ENCODE peak calls at places on chromosomes 5 and 9, in seven cellular contexts. N is HEK293T, P is WTC11, T is GM12878, U is K562, E is HepG2, K is H1. L is an unnamed sample.

GRCh38 chr5:154368041-154368800 is 77.6 kb upstream of the SAP30L start:
- DNase-seq in N (peak), P (peak), T (no peak), U (no peak), E (peak), K (no peak), L (peak)

GRCh38 chr9:13690595-13690994 is 411.1 kb upstream of the MPDZ start:
- DNase-seq in N (no peak), P (no peak), T (no peak), U (no peak), E (no peak), K (no peak), L (no peak)

GRCh38 chr9:99822096-99822595 is 461 bp downstream of the NR4A3 start:
- DNase-seq in N (peak), P (no peak), T (no peak), U (peak), E (no peak), K (peak), L (no peak)

GRCh38 chr5:132082329-132083023 is 8.9 kb downstream of the CSF2 start:
- DNase-seq in N (no peak), P (no peak), T (no peak), U (no peak), E (no peak), K (no peak), L (no peak)

GRCh38 chr5:153476767-153477166 is 13.7 kb upstream of the GRIA1 start:
- DNase-seq in N (no peak), P (no peak), T (no peak), U (no peak), E (no peak), K (no peak), L (peak)

GRCh38 chr5:119010206-119010605 is 21.9 kb upstream of the DTWD2 start:
- DNase-seq in N (no peak), P (no peak), T (no peak), U (no peak), E (no peak), K (no peak), L (no peak)

GRCh38 chr9:83596899-83597504 is 25.9 kb upstream of the IDNK start:
- DNase-seq in N (peak), P (peak), T (no peak), U (peak), E (no peak), K (peak), L (peak)

GRCh38 chr9:88706193-88707112 is 171.5 kb downstream of the NXNL2 start:
- DNase-seq in N (no peak), P (peak), T (no peak), U (no peak), E (peak), K (no peak), L (no peak)

GRCh38 chr9:93897075-93897970 is 57.8 kb downstream of the BARX1 start:
- DNase-seq in N (no peak), P (no peak), T (no peak), U (peak), E (no peak), K (peak), L (no peak)

GRCh38 chr5:4879693-4880303 is 260.3 kb upstream of the ADAMTS16 start:
- DNase-seq in N (peak), P (peak), T (no peak), U (peak), E (peak), K (peak), L (peak)

GRCh38 chr5:137622850-137623249 is 113.0 kb downstream of the KLHL3 start:
- DNase-seq in N (no peak), P (no peak), T (peak), U (no peak), E (peak), K (no peak), L (no peak)

GRCh38 chr5:150641006-150641570 is 628 bp downstream of the SYNPO start:
- DNase-seq in N (no peak), P (no peak), T (no peak), U (no peak), E (peak), K (no peak), L (no peak)

GRCh38 chr9:138103824-138104206 is 226.2 kb downstream of the CACNA1B start:
- DNase-seq in N (no peak), P (no peak), T (no peak), U (no peak), E (no peak), K (peak), L (no peak)

GRCh38 chr9:76878933-76879332 is 27.0 kb downstream of the PRUNE2 start:
- DNase-seq in N (no peak), P (no peak), T (no peak), U (no peak), E (no peak), K (no peak), L (no peak)

GRCh38 chr9:89386797-89387196 is 68.5 kb downstream of the SECISBP2 start:
- DNase-seq in N (no peak), P (no peak), T (no peak), U (no peak), E (no peak), K (no peak), L (no peak)

GRCh38 chr9:95008151-95008771 is 281.8 kb downstream of the AOPEP start:
- DNase-seq in N (no peak), P (no peak), T (no peak), U (no peak), E (peak), K (no peak), L (no peak)

GRCh38 chr5:169856571-169856970 is 123.7 kb downstream of the INSYN2B start:
- DNase-seq in N (no peak), P (no peak), T (no peak), U (peak), E (no peak), K (no peak), L (no peak)

GRCh38 chr5:6361101-6361500 is 17.2 kb downstream of the MED10 start:
- DNase-seq in N (no peak), P (no peak), T (no peak), U (no peak), E (no peak), K (no peak), L (no peak)

GRCh38 chr5:115100556-115100955 is 69.2 kb downstream of the TRIM36 start:
- DNase-seq in N (no peak), P (no peak), T (no peak), U (no peak), E (no peak), K (no peak), L (no peak)

GRCh38 chr5:138109463-138110265 is 25.8 kb downstream of the WNT8A start:
- DNase-seq in N (no peak), P (no peak), T (no peak), U (peak), E (no peak), K (no peak), L (no peak)

GRCh38 chr9:93207326-93207814 is 23.4 kb downstream of the WNK2 start:
- DNase-seq in N (no peak), P (no peak), T (no peak), U (no peak), E (no peak), K (no peak), L (no peak)

GRCh38 chr5:124963236-124963929 is 216.9 kb upstream of the ZNF608 start:
- DNase-seq in N (no peak), P (peak), T (no peak), U (no peak), E (peak), K (peak), L (no peak)

GRCh38 chr5:158979749-158980521 is 119.8 kb downstream of the EBF1 start:
- DNase-seq in N (no peak), P (no peak), T (no peak), U (no peak), E (no peak), K (no peak), L (no peak)

GRCh38 chr9:136720251-136720886 is 8.0 kb downstream of the DIPK1B start:
- DNase-seq in N (no peak), P (no peak), T (no peak), U (peak), E (no peak), K (no peak), L (no peak)

GRCh38 chr5:109352475-109352874 is 57.3 kb downstream of the PJA2 start:
- DNase-seq in N (no peak), P (no peak), T (no peak), U (no peak), E (no peak), K (no peak), L (no peak)

GRCh38 chr5:107519900-107520354 is 150.8 kb downstream of the EFNA5 start:
- DNase-seq in N (no peak), P (no peak), T (peak), U (no peak), E (no peak), K (no peak), L (no peak)

GRCh38 chr5:149150457-149150856 is 9.2 kb downstream of the ABLIM3 start:
- DNase-seq in N (no peak), P (no peak), T (no peak), U (no peak), E (no peak), K (no peak), L (no peak)

GRCh38 chr5:146541956-146542849 is 26.2 kb upstream of the GPR151 start:
- DNase-seq in N (peak), P (peak), T (no peak), U (peak), E (peak), K (peak), L (peak)

GRCh38 chr5:102681403-102681983 is 73.6 kb upstream of the PAM start:
- DNase-seq in N (peak), P (peak), T (peak), U (peak), E (peak), K (peak), L (peak)

GRCh38 chr5:95385334-95385733 is 5.8 kb upstream of the FAM81B start:
- DNase-seq in N (no peak), P (no peak), T (no peak), U (no peak), E (no peak), K (no peak), L (no peak)

GRCh38 chr9:18189876-18190670 is 283.9 kb upstream of the ADAMTSL1 start:
- DNase-seq in N (no peak), P (no peak), T (no peak), U (no peak), E (no peak), K (no peak), L (no peak)

GRCh38 chr5:136082390-136083193 is 50.1 kb upstream of the SMAD5 start:
- DNase-seq in N (peak), P (peak), T (no peak), U (peak), E (peak), K (peak), L (peak)

GRCh38 chr5:142322747-142323479 is 1.9 kb downstream of the SPRY4 start:
- DNase-seq in N (no peak), P (no peak), T (no peak), U (no peak), E (no peak), K (no peak), L (no peak)

GRCh38 chr5:122933926-122934325 is 88.5 kb downstream of the SNX24 start:
- DNase-seq in N (peak), P (no peak), T (no peak), U (no peak), E (peak), K (no peak), L (no peak)

GRCh38 chr5:14413331-14413750 is 168.3 kb upstream of the OTULINL start:
- DNase-seq in N (no peak), P (no peak), T (no peak), U (no peak), E (no peak), K (no peak), L (no peak)

GRCh38 chr5:54785729-54786548 is 199.5 kb downstream of the ESM1 start:
- DNase-seq in N (no peak), P (no peak), T (peak), U (peak), E (no peak), K (no peak), L (no peak)
- TF ChIP-seq SP1 in N (no peak), P (no peak), T (no peak), U (no peak), E (no peak), K (no peak), L (no peak)

DNA sequence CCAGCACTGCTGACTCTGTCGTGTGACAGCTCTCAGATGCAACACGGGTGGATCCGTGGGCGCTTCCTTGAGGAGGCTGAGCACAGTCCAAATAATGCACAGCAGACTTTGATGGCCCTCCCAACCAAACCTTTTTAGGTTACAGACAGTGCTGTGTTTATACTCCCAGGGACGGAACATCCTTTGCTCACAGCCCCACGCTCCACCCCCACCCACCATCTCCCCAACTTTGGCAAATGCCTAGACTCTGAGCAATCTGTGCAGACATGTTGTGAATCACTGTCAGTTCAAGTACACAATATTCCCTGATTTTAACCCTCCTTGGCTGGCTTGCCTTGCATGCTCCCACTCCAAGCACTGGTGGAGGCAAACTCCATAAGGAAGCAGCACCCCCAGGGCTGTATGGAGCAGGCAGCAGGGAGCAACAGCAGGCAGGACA is 324.6 kb downstream of the MLLT3 start:
- DNase-seq in N (no peak), P (no peak), T (no peak), U (no peak), E (no peak), K (no peak), L (no peak)
- TF ChIP-seq SP1 in N (no peak), P (no peak), T (no peak), U (no peak), E (no peak), K (no peak), L (no peak)

DNA sequence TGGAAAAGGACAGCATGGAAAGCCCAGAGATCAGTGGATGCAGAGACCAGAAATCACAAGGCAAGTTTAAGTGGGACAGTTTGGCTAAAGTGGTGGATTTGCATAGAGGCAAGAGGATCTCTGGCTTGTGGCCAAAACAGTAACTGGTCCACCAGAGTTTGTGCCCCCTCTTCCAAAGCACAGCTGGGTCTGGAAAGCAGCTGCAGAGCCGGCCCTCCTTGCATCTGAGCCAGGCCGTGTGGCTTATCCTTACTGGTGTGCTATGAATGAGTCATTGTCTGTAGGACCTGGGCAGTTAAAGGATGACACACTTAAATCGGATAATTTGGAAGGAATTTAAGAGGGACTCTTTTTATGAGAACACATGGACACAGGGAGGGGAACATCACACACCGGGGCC is 146.6 kb downstream of the PIP5K1B start:
- DNase-seq in N (no peak), P (no peak), T (no peak), U (no peak), E (no peak), K (no peak), L (no peak)
- TF ChIP-seq SP1 in N (no peak), P (no peak), T (no peak), U (no peak), E (no peak), K (no peak), L (no peak)

GRCh38 chr9:91678807-91679206 is 255.2 kb upstream of the NFIL3 start:
- DNase-seq in N (no peak), P (no peak), T (no peak), U (no peak), E (no peak), K (no peak), L (no peak)
- TF ChIP-seq SP1 in N (no peak), P (no peak), T (no peak), U (no peak), E (no peak), K (no peak), L (no peak)

GRCh38 chr5:9405196-9405754 is 140.6 kb downstream of the SEMA5A start:
- DNase-seq in N (no peak), P (no peak), T (peak), U (no peak), E (no peak), K (no peak), L (no peak)

GRCh38 chr5:9399094-9399493 is 146.8 kb downstream of the SEMA5A start:
- DNase-seq in N (no peak), P (no peak), T (no peak), U (no peak), E (no peak), K (no peak), L (no peak)

GRCh38 chr5:9396285-9396770 is 149.5 kb downstream of the SEMA5A start:
- DNase-seq in N (no peak), P (no peak), T (no peak), U (no peak), E (no peak), K (no peak), L (no peak)

GRCh38 chr5:9398227-9398626 is 147.6 kb downstream of the SEMA5A start:
- DNase-seq in N (no peak), P (no peak), T (no peak), U (no peak), E (no peak), K (no peak), L (no peak)

DNA sequence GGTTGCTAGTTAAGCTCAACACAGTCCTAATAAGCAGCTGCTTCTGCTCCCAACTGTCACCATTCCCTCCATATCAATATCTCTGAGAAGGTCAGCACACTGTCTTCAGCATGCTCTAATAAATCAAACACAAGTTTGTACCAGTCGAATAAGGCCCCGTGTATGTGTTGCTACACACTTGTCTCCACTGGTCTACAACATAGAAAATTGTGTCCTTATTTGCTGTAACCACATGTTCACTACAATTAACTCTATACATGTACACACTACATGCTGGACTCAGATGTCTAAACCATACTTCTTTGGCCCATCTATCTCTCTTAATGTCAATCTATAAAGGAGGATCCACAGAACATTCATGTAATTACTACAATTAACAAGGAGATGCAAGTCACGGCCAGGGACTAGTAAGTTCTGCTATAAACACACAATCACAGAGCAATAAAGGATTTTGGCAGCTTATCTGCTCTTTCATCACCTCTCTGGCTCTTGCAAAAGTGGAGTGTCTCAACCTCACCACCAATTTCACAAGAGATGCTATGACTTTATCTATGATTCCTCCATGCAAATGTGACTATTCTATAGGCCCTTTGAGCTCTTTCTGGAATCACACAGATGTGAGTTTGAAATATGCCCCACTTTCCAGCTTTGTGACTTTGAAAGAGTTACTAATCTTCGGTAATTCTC is 143.9 kb downstream of the SEMA5A start:
- DNase-seq in N (no peak), P (no peak), T (no peak), U (no peak), E (no peak), K (no peak), L (no peak)
- TF ChIP-seq SP1 in N (no peak), P (no peak), T (no peak), U (no peak), E (no peak), K (no peak), L (no peak)

DNA sequence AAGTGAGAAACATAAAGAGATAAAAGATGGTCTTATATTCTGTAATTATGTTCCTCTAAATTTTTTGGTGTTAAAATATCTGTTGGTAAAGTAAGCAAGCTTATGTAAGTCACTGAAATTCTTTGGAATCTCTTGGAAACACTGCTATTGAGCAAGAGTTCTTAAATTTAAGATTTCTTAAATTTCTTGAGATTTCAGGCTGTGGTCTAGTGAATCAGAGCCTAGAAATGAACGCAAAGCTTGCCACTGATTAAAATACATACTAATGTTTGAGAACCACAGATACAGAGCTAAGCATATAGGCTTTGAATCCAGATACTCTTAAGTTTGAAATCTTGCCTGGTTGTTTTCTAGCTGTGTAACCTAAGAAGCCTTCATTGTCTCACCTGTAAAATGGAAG is 133.4 kb downstream of the TRPM3 start:
- DNase-seq in N (no peak), P (no peak), T (no peak), U (no peak), E (no peak), K (no peak), L (no peak)
- TF ChIP-seq SP1 in N (no peak), P (no peak), T (no peak), U (no peak), E (no peak), K (no peak), L (no peak)

GRCh38 chr5:177435847-177436536 is 9.5 kb downstream of the GRK6 start:
- DNase-seq in N (no peak), P (no peak), T (no peak), U (no peak), E (no peak), K (no peak), L (no peak)
- TF ChIP-seq SP1 in N (no peak), P (no peak), T (no peak), U (no peak), E (no peak), K (no peak), L (no peak)

DNA sequence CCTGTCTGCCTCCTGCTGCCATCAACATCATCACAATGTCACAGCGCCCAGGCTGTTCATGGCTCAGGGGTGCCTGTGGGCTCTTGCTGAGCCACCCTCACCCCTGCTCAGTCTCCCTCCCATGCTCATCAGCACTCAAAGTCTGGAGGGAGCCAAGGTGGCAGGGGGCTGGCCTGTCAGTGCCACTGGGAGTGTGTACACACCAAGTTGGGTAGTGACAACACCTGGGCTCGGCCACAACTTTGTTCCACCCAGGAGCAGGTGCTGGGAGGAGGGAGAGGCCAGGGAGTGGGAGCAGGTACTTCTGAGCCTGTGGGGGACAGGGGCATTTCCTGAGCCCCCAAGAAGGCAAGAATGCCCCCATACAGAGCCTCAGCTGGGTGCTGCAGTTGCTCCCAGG is 77.5 kb upstream of the C6 start:
- DNase-seq in N (no peak), P (no peak), T (no peak), U (no peak), E (no peak), K (no peak), L (no peak)
- TF ChIP-seq SP1 in N (no peak), P (no peak), T (no peak), U (no peak), E (no peak), K (no peak), L (no peak)

L was measured in HCT116.